ENCODE peak calls at places on chromosome 2, in six cellular contexts. One of them, this sample, is unnamed. For H3K9me3, the result is how much of the 10 kb centered on the place peaks cover.

GRCh38 chr2:46650556-46651001 is 171.2 kb downstream of the TMEM247 start:
- DNase-seq in IMR-90: peak
- DNase-seq in H9: peak
- DNase-seq in H1: peak
- DNase-seq in neuronal stem cell: peak
- DNase-seq in mesenchymal stem cell: peak
- DNase-seq in this sample: peak

GRCh38 chr2:17181051-17181450 is 337.2 kb downstream of the RAD51AP2 start:
- DNase-seq in mesenchymal stem cell: no peak
- DNase-seq in H9: no peak
- DNase-seq in IMR-90: no peak
- DNase-seq in H1: no peak
- DNase-seq in neuronal stem cell: no peak
- DNase-seq in this sample: no peak

GRCh38 chr2:172427990-172428840 is 829 bp downstream of the ITGA6 start:
- DNase-seq in neuronal stem cell: peak
- DNase-seq in IMR-90: no peak
- DNase-seq in H9: peak
- DNase-seq in mesenchymal stem cell: peak
- DNase-seq in H1: no peak
- DNase-seq in this sample: peak

GRCh38 chr2:1993711-1994682 is 249.7 kb upstream of the PXDN start:
- DNase-seq in neuronal stem cell: no peak
- DNase-seq in mesenchymal stem cell: no peak
- DNase-seq in H1: no peak
- DNase-seq in IMR-90: no peak
- DNase-seq in H9: no peak
- DNase-seq in this sample: no peak

GRCh38 chr2:85548608-85548900 is 9.6 kb downstream of the MAT2A start:
- DNase-seq in IMR-90: no peak
- DNase-seq in H9: no peak
- DNase-seq in mesenchymal stem cell: no peak
- DNase-seq in neuronal stem cell: no peak
- DNase-seq in H1: no peak
- DNase-seq in this sample: no peak

GRCh38 chr2:10469955-10470568 is 21.9 kb upstream of the ODC1 start:
- DNase-seq in H1: no peak
- DNase-seq in mesenchymal stem cell: no peak
- DNase-seq in H9: no peak
- DNase-seq in IMR-90: no peak
- DNase-seq in neuronal stem cell: no peak
- DNase-seq in this sample: no peak

GRCh38 chr2:70828914-70829824 is 6.4 kb downstream of the CD207 start:
- DNase-seq in H1: no peak
- DNase-seq in mesenchymal stem cell: no peak
- DNase-seq in IMR-90: peak
- DNase-seq in neuronal stem cell: no peak
- DNase-seq in H9: no peak
- DNase-seq in this sample: peak

GRCh38 chr2:215529271-215529670 is 93.4 kb upstream of the FN1 start:
- DNase-seq in H9: no peak
- DNase-seq in mesenchymal stem cell: peak
- DNase-seq in H1: no peak
- DNase-seq in neuronal stem cell: no peak
- DNase-seq in IMR-90: peak
- DNase-seq in this sample: peak

GRCh38 chr2:172282944-172283343 is 144.4 kb upstream of the ITGA6 start:
- DNase-seq in IMR-90: peak
- DNase-seq in neuronal stem cell: no peak
- DNase-seq in H1: no peak
- DNase-seq in H9: no peak
- DNase-seq in mesenchymal stem cell: peak
- DNase-seq in this sample: peak

GRCh38 chr2:54535599-54536195 is 79.6 kb downstream of the SPTBN1 start:
- DNase-seq in H9: no peak
- DNase-seq in IMR-90: no peak
- DNase-seq in mesenchymal stem cell: no peak
- DNase-seq in H1: no peak
- DNase-seq in neuronal stem cell: no peak
- DNase-seq in this sample: no peak

GRCh38 chr2:23426284-23426905 is 41.4 kb downstream of the KLHL29 start:
- DNase-seq in IMR-90: peak
- DNase-seq in mesenchymal stem cell: peak
- DNase-seq in H1: no peak
- DNase-seq in neuronal stem cell: no peak
- DNase-seq in H9: peak
- DNase-seq in this sample: peak

DNA sequence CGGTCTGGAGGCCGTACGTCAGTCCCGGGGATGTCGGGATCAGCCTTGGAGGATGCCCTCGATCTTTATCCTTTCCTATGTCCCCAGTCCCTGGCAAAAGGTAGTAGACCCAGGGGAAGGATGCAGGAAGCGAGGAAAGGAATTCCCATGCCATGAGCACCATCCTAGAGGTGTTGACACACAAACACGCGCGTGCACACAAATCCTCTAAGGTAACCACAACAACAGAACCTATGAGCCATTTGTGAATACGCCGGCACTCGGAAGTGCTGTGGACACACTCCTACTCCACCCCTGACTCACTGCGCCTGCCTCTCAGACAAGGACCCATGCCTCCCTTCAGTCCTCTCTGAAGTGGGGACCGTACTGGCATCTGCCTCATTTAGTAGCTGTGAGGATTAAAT is 11.3 kb upstream of the MLPH start:
- DNase-seq in mesenchymal stem cell: peak
- DNase-seq in H1: no peak
- DNase-seq in neuronal stem cell: peak
- DNase-seq in IMR-90: peak
- DNase-seq in H9: no peak
- DNase-seq in this sample: peak
- H2BK5ac ChIP-seq in mesenchymal stem cell: no peak
- H2BK5ac ChIP-seq in H1: no peak
- H2BK5ac ChIP-seq in neuronal stem cell: no peak
- H2BK5ac ChIP-seq in IMR-90: peak
- H2BK5ac ChIP-seq in H9: no peak
- H2BK5ac ChIP-seq in this sample: peak

DNA sequence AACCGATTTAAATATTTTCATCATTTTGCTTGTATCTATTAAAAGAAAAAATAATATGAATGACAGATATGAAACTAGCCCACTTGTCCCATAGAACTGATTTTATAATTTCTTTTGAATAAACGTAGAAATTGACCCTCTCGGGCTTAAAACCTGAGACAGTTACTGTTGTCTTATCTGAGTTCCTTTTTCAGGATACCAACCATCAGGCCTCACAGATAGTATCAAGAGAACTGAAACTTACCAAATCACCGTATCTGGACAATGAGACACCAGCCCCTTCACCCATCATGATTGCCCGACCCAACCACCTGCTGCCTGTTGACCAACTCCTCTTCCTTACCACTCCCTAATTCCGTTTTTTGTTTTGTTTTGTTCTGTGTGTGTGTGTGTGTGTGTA is 53.7 kb downstream of the LCLAT1 start:
- DNase-seq in neuronal stem cell: no peak
- DNase-seq in IMR-90: no peak
- DNase-seq in mesenchymal stem cell: no peak
- DNase-seq in H9: no peak
- DNase-seq in H1: no peak
- DNase-seq in this sample: no peak
- H3K9me3 ChIP-seq in neuronal stem cell: under half
- H3K9me3 ChIP-seq in IMR-90: under half
- H3K9me3 ChIP-seq in mesenchymal stem cell: under half
- H3K9me3 ChIP-seq in H9: under half
- H3K9me3 ChIP-seq in H1: under half
- H3K9me3 ChIP-seq in this sample: under half

GRCh38 chr2:69754633-69755032 is 12.7 kb downstream of the ANXA4 start:
- DNase-seq in IMR-90: no peak
- DNase-seq in H9: no peak
- DNase-seq in neuronal stem cell: no peak
- DNase-seq in H1: no peak
- DNase-seq in mesenchymal stem cell: no peak
- DNase-seq in this sample: no peak

GRCh38 chr2:69753659-69754350 is 11.9 kb downstream of the ANXA4 start:
- DNase-seq in H1: no peak
- DNase-seq in neuronal stem cell: no peak
- DNase-seq in mesenchymal stem cell: no peak
- DNase-seq in H9: no peak
- DNase-seq in IMR-90: no peak
- DNase-seq in this sample: no peak

GRCh38 chr2:69750246-69750645 is 8.3 kb downstream of the ANXA4 start:
- DNase-seq in mesenchymal stem cell: no peak
- DNase-seq in neuronal stem cell: no peak
- DNase-seq in H9: no peak
- DNase-seq in H1: no peak
- DNase-seq in IMR-90: no peak
- DNase-seq in this sample: no peak

GRCh38 chr2:69755862-69756467 is 14.0 kb downstream of the ANXA4 start:
- DNase-seq in neuronal stem cell: no peak
- DNase-seq in H1: no peak
- DNase-seq in mesenchymal stem cell: peak
- DNase-seq in IMR-90: peak
- DNase-seq in H9: no peak
- DNase-seq in this sample: peak
- H3K9ac ChIP-seq in neuronal stem cell: no peak
- H3K9ac ChIP-seq in H1: no peak
- H3K9ac ChIP-seq in mesenchymal stem cell: peak
- H3K9ac ChIP-seq in IMR-90: no peak
- H3K9ac ChIP-seq in H9: no peak
- H3K9ac ChIP-seq in this sample: no peak

GRCh38 chr2:209986405-209986804 is 16.0 kb upstream of the RPE start:
- DNase-seq in H9: no peak
- DNase-seq in H1: no peak
- DNase-seq in neuronal stem cell: no peak
- DNase-seq in mesenchymal stem cell: no peak
- DNase-seq in IMR-90: no peak
- DNase-seq in this sample: no peak
- H2BK5ac ChIP-seq in H9: no peak
- H2BK5ac ChIP-seq in H1: no peak
- H2BK5ac ChIP-seq in neuronal stem cell: no peak
- H2BK5ac ChIP-seq in mesenchymal stem cell: no peak
- H2BK5ac ChIP-seq in IMR-90: no peak
- H2BK5ac ChIP-seq in this sample: no peak

GRCh38 chr2:170610615-170611014 is 104.5 kb upstream of the SP5 start:
- DNase-seq in mesenchymal stem cell: no peak
- DNase-seq in IMR-90: no peak
- DNase-seq in neuronal stem cell: no peak
- DNase-seq in H1: no peak
- DNase-seq in H9: no peak
- DNase-seq in this sample: no peak
- H3K9me3 ChIP-seq in mesenchymal stem cell: under half
- H3K9me3 ChIP-seq in IMR-90: under half
- H3K9me3 ChIP-seq in neuronal stem cell: under half
- H3K9me3 ChIP-seq in H1: under half
- H3K9me3 ChIP-seq in H9: under half
- H3K9me3 ChIP-seq in this sample: under half